ENCODE peak calls at places on chromosomes 3 and 15, in eight cellular contexts. One of them, this sample, is unnamed.
A peak's percentile ranks its signal among the peaks of the same experiment; 100 is the strongest.

GRCh38 chr3:120569224-120569915 is 26.8 kb upstream of the NDUFB4 start:
- DNase-seq in CD8-positive, alpha-beta T cell: no peak
- DNase-seq in cardiac muscle cell: peak; percentile 44
- DNase-seq in GM12865: no peak
- DNase-seq in cardiac fibroblast: no peak
- DNase-seq in IMR-90: peak; percentile 32
- DNase-seq in LNCaP clone FGC: no peak
- DNase-seq in HFFc6: peak; percentile 15
- DNase-seq in this sample: no peak

GRCh38 chr3:10366681-10367101 is 45.8 kb upstream of the SEC13 start:
- DNase-seq in CD8-positive, alpha-beta T cell: no peak
- DNase-seq in cardiac muscle cell: no peak
- DNase-seq in GM12865: no peak
- DNase-seq in cardiac fibroblast: peak; percentile 95
- DNase-seq in IMR-90: peak; percentile 100
- DNase-seq in LNCaP clone FGC: no peak
- DNase-seq in HFFc6: peak; percentile 98
- DNase-seq in this sample: no peak

GRCh38 chr3:187919018-187919417 is 173.8 kb upstream of the BCL6 start:
- DNase-seq in CD8-positive, alpha-beta T cell: peak; percentile 55
- DNase-seq in cardiac muscle cell: no peak
- DNase-seq in GM12865: peak; percentile 75
- DNase-seq in cardiac fibroblast: no peak
- DNase-seq in IMR-90: no peak
- DNase-seq in LNCaP clone FGC: no peak
- DNase-seq in HFFc6: no peak
- DNase-seq in this sample: no peak

GRCh38 chr3:129324855-129325254 is 46.2 kb downstream of the HMCES start:
- DNase-seq in CD8-positive, alpha-beta T cell: no peak
- DNase-seq in cardiac muscle cell: no peak
- DNase-seq in GM12865: no peak
- DNase-seq in cardiac fibroblast: no peak
- DNase-seq in IMR-90: no peak
- DNase-seq in LNCaP clone FGC: no peak
- DNase-seq in HFFc6: no peak
- DNase-seq in this sample: no peak

GRCh38 chr3:195916991-195917390 is 8.6 kb upstream of the TNK2 start:
- DNase-seq in CD8-positive, alpha-beta T cell: no peak
- DNase-seq in cardiac muscle cell: no peak
- DNase-seq in GM12865: no peak
- DNase-seq in cardiac fibroblast: no peak
- DNase-seq in IMR-90: no peak
- DNase-seq in LNCaP clone FGC: no peak
- DNase-seq in HFFc6: no peak
- DNase-seq in this sample: no peak

GRCh38 chr15:58212909-58213526 is 74.8 kb downstream of the AQP9 start:
- DNase-seq in CD8-positive, alpha-beta T cell: no peak
- DNase-seq in cardiac muscle cell: peak; percentile 52
- DNase-seq in GM12865: peak; percentile 24
- DNase-seq in cardiac fibroblast: peak; percentile 72
- DNase-seq in IMR-90: peak; percentile 55
- DNase-seq in LNCaP clone FGC: peak; percentile 22
- DNase-seq in HFFc6: peak; percentile 48
- DNase-seq in this sample: peak; percentile 39

GRCh38 chr3:167917969-167918368 is 177.8 kb downstream of the GOLIM4 start:
- DNase-seq in CD8-positive, alpha-beta T cell: no peak
- DNase-seq in cardiac muscle cell: no peak
- DNase-seq in GM12865: no peak
- DNase-seq in cardiac fibroblast: no peak
- DNase-seq in IMR-90: no peak
- DNase-seq in LNCaP clone FGC: no peak
- DNase-seq in HFFc6: no peak
- DNase-seq in this sample: no peak

GRCh38 chr15:90762109-90762508 is 45.0 kb downstream of the BLM start:
- DNase-seq in CD8-positive, alpha-beta T cell: no peak
- DNase-seq in cardiac muscle cell: peak; percentile 8
- DNase-seq in GM12865: no peak
- DNase-seq in cardiac fibroblast: peak; percentile 64
- DNase-seq in IMR-90: peak; percentile 68
- DNase-seq in LNCaP clone FGC: no peak
- DNase-seq in HFFc6: no peak
- DNase-seq in this sample: no peak

GRCh38 chr15:63347074-63347859 is 34.4 kb downstream of the CA12 start:
- DNase-seq in CD8-positive, alpha-beta T cell: no peak
- DNase-seq in cardiac muscle cell: no peak
- DNase-seq in GM12865: no peak
- DNase-seq in cardiac fibroblast: peak; percentile 47
- DNase-seq in IMR-90: peak; percentile 68
- DNase-seq in LNCaP clone FGC: no peak
- DNase-seq in HFFc6: no peak
- DNase-seq in this sample: no peak

GRCh38 chr15:64225804-64226203 is 63.0 kb upstream of the PPIB start:
- DNase-seq in CD8-positive, alpha-beta T cell: no peak
- DNase-seq in cardiac muscle cell: no peak
- DNase-seq in GM12865: no peak
- DNase-seq in cardiac fibroblast: no peak
- DNase-seq in IMR-90: no peak
- DNase-seq in LNCaP clone FGC: no peak
- DNase-seq in HFFc6: no peak
- DNase-seq in this sample: no peak

GRCh38 chr3:54538346-54538745 is 389.5 kb downstream of the LRTM1 start:
- DNase-seq in CD8-positive, alpha-beta T cell: no peak
- DNase-seq in cardiac muscle cell: peak; percentile 24
- DNase-seq in GM12865: peak; percentile 3
- DNase-seq in cardiac fibroblast: no peak
- DNase-seq in IMR-90: no peak
- DNase-seq in LNCaP clone FGC: no peak
- DNase-seq in HFFc6: no peak
- DNase-seq in this sample: peak; percentile 26

DNA sequence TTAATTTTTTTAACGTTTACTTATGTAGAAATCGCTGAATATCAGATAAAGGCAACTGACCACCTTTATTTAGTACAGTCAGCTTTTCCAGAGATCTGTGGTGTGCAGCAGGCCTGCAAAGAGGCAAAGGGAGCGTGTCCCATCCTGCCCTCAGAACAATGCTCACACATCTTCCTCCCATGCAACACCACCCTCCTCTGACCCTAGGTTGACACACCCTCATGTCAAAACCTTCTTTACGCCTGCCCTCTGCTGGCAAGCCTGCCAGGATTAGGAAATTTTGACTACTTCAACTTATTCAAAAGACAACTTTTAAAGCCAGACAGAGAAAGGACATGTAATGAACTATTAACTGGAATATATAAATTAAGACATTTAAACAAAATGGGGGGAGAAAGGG is 513.7 kb downstream of the FOXP1 start:
- DNase-seq in CD8-positive, alpha-beta T cell: peak; percentile 70
- DNase-seq in cardiac muscle cell: peak; percentile 33
- DNase-seq in GM12865: peak; percentile 64
- DNase-seq in cardiac fibroblast: peak; percentile 80
- DNase-seq in IMR-90: no peak
- DNase-seq in LNCaP clone FGC: no peak
- DNase-seq in HFFc6: no peak
- DNase-seq in this sample: peak; percentile 69
- TF ChIP-seq CTCF in CD8-positive, alpha-beta T cell: peak; percentile 67
- TF ChIP-seq CTCF in cardiac muscle cell: peak; percentile 57
- TF ChIP-seq CTCF in GM12865: peak; percentile 43
- TF ChIP-seq CTCF in cardiac fibroblast: peak; percentile 57
- TF ChIP-seq CTCF in IMR-90: peak; percentile 21
- TF ChIP-seq CTCF in LNCaP clone FGC: peak; percentile 52
- TF ChIP-seq CTCF in HFFc6: peak; percentile 72
- TF ChIP-seq CTCF in this sample: peak; percentile 55

DNA sequence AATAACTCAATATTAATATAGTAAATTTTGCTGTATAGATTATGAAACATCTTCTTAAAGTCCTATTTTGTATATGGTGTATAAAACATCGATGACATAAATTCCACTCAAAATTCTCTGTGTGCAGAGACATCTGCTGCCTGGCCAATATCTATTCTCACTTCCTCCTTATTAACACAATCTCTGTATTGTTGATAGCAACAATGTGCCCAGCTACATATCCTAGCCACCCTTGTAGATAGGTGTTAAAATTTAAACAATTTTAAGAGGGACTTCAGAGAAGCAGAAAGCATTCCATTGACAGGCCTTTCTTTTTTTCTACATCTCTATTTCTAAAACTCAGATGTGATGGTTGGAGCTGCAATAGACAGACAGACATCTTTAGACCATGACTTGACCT is 72.3 kb downstream of the FGF12 start:
- DNase-seq in CD8-positive, alpha-beta T cell: no peak
- DNase-seq in cardiac muscle cell: peak; percentile 16
- DNase-seq in GM12865: no peak
- DNase-seq in cardiac fibroblast: no peak
- DNase-seq in IMR-90: no peak
- DNase-seq in LNCaP clone FGC: no peak
- DNase-seq in HFFc6: no peak
- DNase-seq in this sample: no peak
- TF ChIP-seq CTCF in CD8-positive, alpha-beta T cell: no peak
- TF ChIP-seq CTCF in cardiac muscle cell: no peak
- TF ChIP-seq CTCF in GM12865: no peak
- TF ChIP-seq CTCF in cardiac fibroblast: no peak
- TF ChIP-seq CTCF in IMR-90: no peak
- TF ChIP-seq CTCF in LNCaP clone FGC: no peak
- TF ChIP-seq CTCF in HFFc6: no peak
- TF ChIP-seq CTCF in this sample: no peak

GRCh38 chr15:42800731-42801474 is 64.0 kb upstream of the CDAN1 start:
- DNase-seq in CD8-positive, alpha-beta T cell: no peak
- DNase-seq in cardiac muscle cell: peak; percentile 3
- DNase-seq in GM12865: peak; percentile 2
- DNase-seq in cardiac fibroblast: no peak
- DNase-seq in IMR-90: no peak
- DNase-seq in LNCaP clone FGC: no peak
- DNase-seq in HFFc6: no peak
- DNase-seq in this sample: peak; percentile 8
- TF ChIP-seq CTCF in CD8-positive, alpha-beta T cell: no peak
- TF ChIP-seq CTCF in cardiac muscle cell: no peak
- TF ChIP-seq CTCF in GM12865: peak; percentile 15
- TF ChIP-seq CTCF in cardiac fibroblast: no peak
- TF ChIP-seq CTCF in IMR-90: no peak
- TF ChIP-seq CTCF in LNCaP clone FGC: no peak
- TF ChIP-seq CTCF in HFFc6: no peak
- TF ChIP-seq CTCF in this sample: no peak

DNA sequence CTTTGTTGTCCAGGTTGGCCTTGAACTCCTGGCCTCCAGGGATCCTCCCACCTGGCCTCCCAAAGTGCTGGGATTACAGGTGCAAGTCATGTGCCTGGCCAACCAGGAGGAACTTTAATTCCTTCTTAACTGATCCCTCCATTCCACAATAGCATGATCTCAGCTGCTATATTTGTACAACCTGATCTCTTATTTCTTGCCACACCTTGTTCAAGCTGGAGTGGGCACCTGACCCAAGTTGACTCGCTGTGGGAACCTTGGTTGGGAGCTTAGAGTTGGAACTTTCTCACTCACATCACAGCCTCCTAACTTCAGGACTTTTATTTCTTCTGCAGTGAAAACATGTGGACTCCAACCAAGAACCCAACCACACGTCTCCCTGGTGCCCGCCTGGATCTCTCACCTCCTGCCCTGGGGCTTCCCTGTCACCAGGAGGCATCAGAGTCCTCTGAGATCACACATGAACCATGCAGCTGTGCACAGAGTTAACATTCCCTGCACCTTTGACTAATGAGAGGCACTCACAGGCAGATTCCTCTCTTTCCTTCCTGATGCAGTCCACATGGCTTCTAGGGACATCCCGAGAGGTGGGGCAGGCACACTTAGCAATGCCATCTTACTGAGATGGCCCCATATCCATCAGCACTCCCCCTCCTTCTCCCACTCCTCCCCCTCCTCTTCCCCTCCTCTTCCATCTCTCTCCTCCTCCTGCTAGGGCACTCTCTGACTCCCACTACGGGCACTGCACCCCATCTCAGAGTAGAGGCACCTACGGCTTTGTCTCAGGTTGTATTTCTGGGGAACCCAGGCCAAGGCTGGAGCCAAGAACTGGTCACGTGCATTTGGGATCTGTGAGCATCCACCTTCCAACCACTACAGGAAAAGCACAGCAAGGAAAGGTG is 9.7 kb upstream of the CYFIP1 start:
- DNase-seq in CD8-positive, alpha-beta T cell: no peak
- DNase-seq in cardiac muscle cell: no peak
- DNase-seq in GM12865: no peak
- DNase-seq in cardiac fibroblast: no peak
- DNase-seq in IMR-90: no peak
- DNase-seq in LNCaP clone FGC: no peak
- DNase-seq in HFFc6: no peak
- DNase-seq in this sample: no peak
- TF ChIP-seq CTCF in CD8-positive, alpha-beta T cell: no peak
- TF ChIP-seq CTCF in cardiac muscle cell: no peak
- TF ChIP-seq CTCF in GM12865: no peak
- TF ChIP-seq CTCF in cardiac fibroblast: no peak
- TF ChIP-seq CTCF in IMR-90: no peak
- TF ChIP-seq CTCF in LNCaP clone FGC: peak; percentile 17
- TF ChIP-seq CTCF in HFFc6: no peak
- TF ChIP-seq CTCF in this sample: no peak

GRCh38 chr3:46105313-46105919 is 78.1 kb upstream of the XCR1 start:
- DNase-seq in CD8-positive, alpha-beta T cell: no peak
- DNase-seq in cardiac muscle cell: no peak
- DNase-seq in GM12865: no peak
- DNase-seq in cardiac fibroblast: no peak
- DNase-seq in IMR-90: no peak
- DNase-seq in LNCaP clone FGC: no peak
- DNase-seq in HFFc6: no peak
- DNase-seq in this sample: no peak

GRCh38 chr3:46100812-46101211 is 73.5 kb upstream of the XCR1 start:
- DNase-seq in CD8-positive, alpha-beta T cell: no peak
- DNase-seq in cardiac muscle cell: no peak
- DNase-seq in GM12865: no peak
- DNase-seq in cardiac fibroblast: no peak
- DNase-seq in IMR-90: no peak
- DNase-seq in LNCaP clone FGC: no peak
- DNase-seq in HFFc6: no peak
- DNase-seq in this sample: no peak

GRCh38 chr3:46102780-46103130 is 75.5 kb upstream of the XCR1 start:
- DNase-seq in CD8-positive, alpha-beta T cell: no peak
- DNase-seq in cardiac muscle cell: no peak
- DNase-seq in GM12865: no peak
- DNase-seq in cardiac fibroblast: no peak
- DNase-seq in IMR-90: no peak
- DNase-seq in LNCaP clone FGC: no peak
- DNase-seq in HFFc6: no peak
- DNase-seq in this sample: no peak

GRCh38 chr3:46104706-46105105 is 77.4 kb upstream of the XCR1 start:
- DNase-seq in CD8-positive, alpha-beta T cell: no peak
- DNase-seq in cardiac muscle cell: no peak
- DNase-seq in GM12865: no peak
- DNase-seq in cardiac fibroblast: no peak
- DNase-seq in IMR-90: no peak
- DNase-seq in LNCaP clone FGC: no peak
- DNase-seq in HFFc6: no peak
- DNase-seq in this sample: no peak

GRCh38 chr3:46102059-46102779 is 74.9 kb upstream of the XCR1 start:
- DNase-seq in CD8-positive, alpha-beta T cell: no peak
- DNase-seq in cardiac muscle cell: no peak
- DNase-seq in GM12865: no peak
- DNase-seq in cardiac fibroblast: no peak
- DNase-seq in IMR-90: no peak
- DNase-seq in LNCaP clone FGC: no peak
- DNase-seq in HFFc6: no peak
- DNase-seq in this sample: no peak
- TF ChIP-seq CTCF in CD8-positive, alpha-beta T cell: no peak
- TF ChIP-seq CTCF in cardiac muscle cell: no peak
- TF ChIP-seq CTCF in GM12865: no peak
- TF ChIP-seq CTCF in cardiac fibroblast: no peak
- TF ChIP-seq CTCF in IMR-90: no peak
- TF ChIP-seq CTCF in LNCaP clone FGC: peak; percentile 1
- TF ChIP-seq CTCF in HFFc6: no peak
- TF ChIP-seq CTCF in this sample: no peak

GRCh38 chr15:88241060-88241459 is 15.5 kb downstream of the NTRK3 start:
- DNase-seq in CD8-positive, alpha-beta T cell: no peak
- DNase-seq in cardiac muscle cell: no peak
- DNase-seq in GM12865: no peak
- DNase-seq in cardiac fibroblast: no peak
- DNase-seq in IMR-90: no peak
- DNase-seq in LNCaP clone FGC: no peak
- DNase-seq in HFFc6: no peak
- DNase-seq in this sample: no peak
- TF ChIP-seq CTCF in CD8-positive, alpha-beta T cell: no peak
- TF ChIP-seq CTCF in cardiac muscle cell: no peak
- TF ChIP-seq CTCF in GM12865: no peak
- TF ChIP-seq CTCF in cardiac fibroblast: no peak
- TF ChIP-seq CTCF in IMR-90: no peak
- TF ChIP-seq CTCF in LNCaP clone FGC: peak; percentile 26
- TF ChIP-seq CTCF in HFFc6: no peak
- TF ChIP-seq CTCF in this sample: no peak